ENCODE peak calls at places on chromosomes 5 and 9, in six cellular contexts. Q is type B pancreatic cell, W is GM06990, F is substantia nigra, M is H7, O is RWPE1. K is an unnamed sample.

GRCh38 chr9:69195681-69196080 is 21.6 kb downstream of the TJP2 start:
- DNase-seq in M (no peak), F (peak; percentile 28), W (no peak), O (no peak), Q (no peak), K (no peak)

GRCh38 chr5:171152382-171152781 is 156.7 kb upstream of the TLX3 start:
- DNase-seq in O (peak; percentile 27), Q (no peak), W (no peak), M (peak; percentile 10), F (no peak), K (peak; percentile 25)

GRCh38 chr9:127154003-127154389 is 31.6 kb upstream of the ANGPTL2 start:
- DNase-seq in F (no peak), M (no peak), Q (no peak), O (no peak), W (no peak), K (no peak)

GRCh38 chr5:68225188-68225910 is 9.8 kb downstream of the PIK3R1 start:
- DNase-seq in O (peak; percentile 84), Q (no peak), F (no peak), M (no peak), W (no peak), K (peak; percentile 39)

GRCh38 chr9:7056237-7056636 is 298.5 kb downstream of the KDM4C start:
- DNase-seq in O (no peak), F (no peak), M (no peak), Q (no peak), W (no peak), K (no peak)

GRCh38 chr5:150112211-150113046 is 26.1 kb upstream of the CSF1R start:
- DNase-seq in W (no peak), F (no peak), M (peak; percentile 58), Q (no peak), O (peak; percentile 59), K (peak; percentile 85)

GRCh38 chr5:141330299-141331080 is at the start of gene PCDHGA1:
- DNase-seq in W (no peak), Q (no peak), O (peak; percentile 40), M (no peak), F (no peak), K (peak; percentile 45)

GRCh38 chr9:129895376-129896268 is 60.4 kb downstream of the USP20 start:
- DNase-seq in M (no peak), W (no peak), F (no peak), O (no peak), Q (no peak), K (no peak)

GRCh38 chr9:136996361-136997281 is at the start of gene CLIC3:
- DNase-seq in W (peak; percentile 63), M (peak; percentile 95), Q (no peak), O (peak; percentile 80), F (no peak), K (peak; percentile 23)

GRCh38 chr5:113167985-113168384 is 191.4 kb downstream of the DCP2 start:
- DNase-seq in W (no peak), M (no peak), O (peak; percentile 60), F (no peak), Q (no peak), K (no peak)

GRCh38 chr9:124673063-124673462 is 98.0 kb downstream of the NR6A1 start:
- DNase-seq in O (no peak), W (no peak), F (no peak), M (no peak), Q (no peak), K (peak; percentile 42)

GRCh38 chr5:112799661-112800060 is 61.4 kb upstream of the SRP19 start:
- DNase-seq in Q (no peak), O (no peak), W (no peak), M (no peak), F (no peak), K (no peak)

GRCh38 chr5:100840364-100840763 is 62.7 kb downstream of the ST8SIA4 start:
- DNase-seq in O (peak; percentile 65), Q (no peak), W (peak; percentile 76), F (no peak), M (no peak), K (peak; percentile 25)

GRCh38 chr5:45399041-45399440 is 297.1 kb downstream of the HCN1 start:
- DNase-seq in O (no peak), M (no peak), F (no peak), Q (no peak), W (no peak), K (no peak)

GRCh38 chr9:100479820-100480219 is 6.9 kb downstream of the TMEFF1 start:
- DNase-seq in Q (no peak), F (no peak), O (no peak), W (no peak), M (no peak), K (no peak)

GRCh38 chr9:21502586-21502985 is 20.5 kb upstream of the IFNE start:
- DNase-seq in Q (no peak), O (no peak), W (no peak), M (no peak), F (no peak), K (no peak)

GRCh38 chr9:69253057-69253456 is 72.0 kb upstream of the ENTREP1 start:
- DNase-seq in Q (no peak), M (no peak), O (peak; percentile 81), F (no peak), W (no peak), K (no peak)

GRCh38 chr5:95823241-95823737 is 763 bp upstream of the GLRX start:
- DNase-seq in W (no peak), F (no peak), O (no peak), M (peak; percentile 32), Q (no peak), K (no peak)

GRCh38 chr5:159017787-159018186 is 81.9 kb downstream of the EBF1 start:
- DNase-seq in O (peak; percentile 77), M (peak; percentile 40), F (no peak), Q (no peak), W (no peak), K (peak; percentile 88)

GRCh38 chr9:118577121-118577520 is 792.1 kb downstream of the BRINP1 start:
- DNase-seq in O (peak; percentile 65), M (no peak), W (no peak), Q (no peak), F (no peak), K (peak; percentile 68)

GRCh38 chr9:90459321-90459720 is 183.3 kb downstream of the DIRAS2 start:
- DNase-seq in O (no peak), F (no peak), M (no peak), Q (no peak), W (no peak), K (no peak)

GRCh38 chr5:57613726-57614125 is 131.1 kb upstream of the ACTBL2 start:
- DNase-seq in Q (no peak), O (no peak), M (no peak), F (no peak), W (no peak), K (no peak)

GRCh38 chr5:78922879-78923621 is 62.1 kb downstream of the ARSB start:
- DNase-seq in W (no peak), O (no peak), Q (no peak), F (no peak), M (no peak), K (no peak)

K was measured in HT1080.